ENCODE peak calls at places on chromosomes 6 and 20, in eight cellular contexts. H is mucosa of descending colon; X is AG09319; I is CD8-positive, alpha-beta T cell; B is GM12865; P is astrocyte of the spinal cord; J is CD4-positive, alpha-beta T cell; N is H9. G is an unnamed sample.

GRCh38 chr6:108888745-108889144 is 40.5 kb downstream of the ARMC2 start:
- DNase-seq in B (no peak), H (no peak), X (no peak), J (no peak), P (no peak), N (no peak), I (no peak), G (no peak)

GRCh38 chr6:158175111-158175510 is 7.0 kb downstream of the GTF2H5 start:
- DNase-seq in X (no peak), B (no peak), N (no peak), H (no peak), I (no peak), J (no peak), P (no peak), G (no peak)

GRCh38 chr6:2862712-2863174 is 21.1 kb upstream of the SERPINB1 start:
- DNase-seq in B (peak; percentile 94), N (no peak), H (no peak), J (no peak), X (no peak), I (no peak), P (no peak), G (no peak)

GRCh38 chr6:119720160-119720559 is 370.6 kb upstream of the MAN1A1 start:
- DNase-seq in J (no peak), I (no peak), X (no peak), H (no peak), N (no peak), P (no peak), B (no peak), G (no peak)

GRCh38 chr6:130872250-130873095 is 45.3 kb downstream of the SMLR1 start:
- DNase-seq in X (peak; percentile 16), B (peak; percentile 69), J (peak; percentile 66), P (peak; percentile 49), H (peak; percentile 89), I (peak; percentile 64), N (peak; percentile 60), G (no peak)

GRCh38 chr6:17280138-17280537 is 1.0 kb upstream of the RBM24 start:
- DNase-seq in N (no peak), X (no peak), H (no peak), B (no peak), I (no peak), P (no peak), J (no peak), G (no peak)

GRCh38 chr20:63309261-63310071 is 16.5 kb downstream of the COL20A1 start:
- DNase-seq in I (no peak), B (peak; percentile 21), J (peak; percentile 20), N (peak; percentile 73), X (no peak), H (peak; percentile 34), P (peak; percentile 10), G (no peak)

GRCh38 chr6:130426078-130426726 is 60.4 kb downstream of the TMEM200A start:
- DNase-seq in P (peak; percentile 62), X (no peak), B (no peak), I (no peak), H (no peak), N (no peak), J (no peak), G (no peak)

GRCh38 chr6:81859884-81860283 is 107.4 kb upstream of the TENT5A start:
- DNase-seq in N (no peak), P (no peak), H (no peak), B (no peak), I (no peak), J (no peak), X (no peak), G (no peak)

GRCh38 chr6:10837009-10837691 is 1.2 kb downstream of the MAK start:
- DNase-seq in P (peak; percentile 29), J (no peak), X (no peak), B (no peak), H (peak; percentile 24), I (no peak), N (peak; percentile 33), G (no peak)

GRCh38 chr6:139919107-139920026 is 544.9 kb upstream of the CITED2 start:
- DNase-seq in X (no peak), B (no peak), H (no peak), I (no peak), J (no peak), N (no peak), P (no peak), G (no peak)

GRCh38 chr6:143542915-143543314 is 31.4 kb upstream of the FUCA2 start:
- DNase-seq in X (no peak), H (no peak), I (no peak), P (no peak), B (no peak), N (no peak), J (no peak), G (no peak)

GRCh38 chr6:140174509-140174908 is 800.1 kb upstream of the CITED2 start:
- DNase-seq in P (peak; percentile 89), I (no peak), B (no peak), N (no peak), X (peak; percentile 89), J (no peak), H (no peak), G (no peak)

GRCh38 chr6:158332237-158332636 is 20.0 kb downstream of the TULP4 start:
- DNase-seq in N (no peak), J (no peak), P (no peak), H (no peak), B (no peak), I (no peak), X (no peak), G (no peak)

GRCh38 chr6:34178361-34179105 is 32.6 kb upstream of the GRM4 start:
- DNase-seq in I (no peak), X (no peak), N (no peak), H (no peak), B (no peak), P (no peak), J (no peak), G (peak; percentile 79)

GRCh38 chr6:41693281-41693838 is 42.0 kb downstream of the TFEB start:
- DNase-seq in N (no peak), P (no peak), I (no peak), H (no peak), X (no peak), B (no peak), J (no peak), G (peak; percentile 42)

GRCh38 chr6:11007715-11008608 is 36.1 kb downstream of the ELOVL2 start:
- DNase-seq in N (no peak), H (no peak), B (no peak), J (no peak), P (peak; percentile 52), X (no peak), I (no peak), G (no peak)

GRCh38 chr20:9617062-9617461 is 102.7 kb downstream of the LAMP5 start:
- DNase-seq in I (peak; percentile 7), B (peak; percentile 81), J (peak; percentile 18), X (peak; percentile 27), H (peak; percentile 65), P (peak; percentile 67), N (peak; percentile 55), G (no peak)

GRCh38 chr6:23106951-23107350 is 537.6 kb downstream of the HDGFL1 start:
- DNase-seq in B (no peak), P (peak; percentile 79), N (no peak), H (no peak), I (no peak), X (peak; percentile 76), J (no peak), G (no peak)

GRCh38 chr6:8074213-8074612 is 10.0 kb upstream of the BLOC1S5 start:
- DNase-seq in X (no peak), J (no peak), I (no peak), P (no peak), H (no peak), B (no peak), N (no peak), G (no peak)

GRCh38 chr6:6003334-6004146 is 3.2 kb downstream of the NRN1 start:
- DNase-seq in X (no peak), I (no peak), H (no peak), P (peak; percentile 22), N (peak; percentile 70), B (peak; percentile 41), J (no peak), G (no peak)

GRCh38 chr6:125370343-125370742 is 68.6 kb upstream of the HDDC2 start:
- DNase-seq in N (no peak), P (no peak), B (no peak), X (no peak), J (no peak), H (no peak), I (no peak), G (no peak)

GRCh38 chr6:146700078-146700686 is 101.4 kb downstream of the ADGB start:
- DNase-seq in I (no peak), H (peak; percentile 91), J (peak; percentile 14), N (peak; percentile 38), X (peak; percentile 61), B (peak; percentile 72), P (peak; percentile 83), G (no peak)
- TF ChIP-seq CTCF in I (peak; percentile 64), H (no peak), J (peak; percentile 63), N (peak; percentile 84), X (peak; percentile 68), B (peak; percentile 46), P (peak; percentile 62), G (peak; percentile 91)

DNA sequence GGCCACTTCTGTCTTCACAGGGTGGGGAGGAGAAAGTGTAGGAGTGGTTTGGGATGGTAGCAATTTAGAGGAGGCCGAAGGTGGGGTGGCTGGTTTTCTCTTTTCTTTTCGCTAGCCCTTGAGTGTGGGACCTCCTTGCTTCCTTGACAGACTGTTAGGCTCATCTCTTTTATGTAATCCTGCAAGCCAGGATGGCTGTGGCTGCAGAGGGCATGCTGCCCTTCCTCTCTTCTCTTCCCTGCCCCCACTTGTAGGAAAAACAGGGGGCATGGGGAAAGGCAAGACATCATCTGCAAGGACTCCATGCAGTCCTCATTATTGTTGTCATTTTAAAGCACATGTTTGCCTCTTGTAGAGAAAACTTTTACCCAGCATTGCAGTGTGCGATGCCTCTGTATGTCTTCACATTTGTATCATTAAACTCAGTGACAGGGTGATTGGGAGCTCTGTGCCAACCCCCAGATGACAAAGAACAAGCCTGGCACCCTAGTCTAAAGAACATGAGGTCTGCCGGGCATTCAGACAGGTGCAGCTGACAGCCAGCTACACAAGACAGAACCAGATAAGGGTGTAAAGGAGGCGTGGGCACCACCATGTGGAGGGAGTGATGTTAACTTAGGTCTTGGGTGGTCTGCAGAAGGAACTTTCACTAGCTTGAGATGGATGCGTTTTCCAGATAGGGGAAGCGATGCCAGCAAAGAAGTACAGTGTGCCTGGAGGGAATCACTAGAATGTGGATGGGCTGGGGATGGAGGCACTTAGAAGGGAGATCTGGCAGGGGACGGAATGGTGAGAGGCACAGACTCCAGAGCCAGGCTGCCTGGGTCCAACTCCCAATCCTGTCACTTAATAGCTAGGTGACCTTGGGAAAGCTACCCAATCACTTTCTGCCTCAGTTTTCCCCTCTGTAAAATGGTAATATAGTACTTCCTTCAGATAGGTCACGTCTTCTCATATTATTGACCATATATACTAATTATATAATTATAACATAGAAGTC is 207.6 kb downstream of the TBC1D7 start:
- DNase-seq in J (no peak), H (no peak), P (no peak), I (no peak), N (no peak), X (no peak), B (no peak), G (no peak)
- TF ChIP-seq CTCF in J (no peak), H (no peak), P (no peak), I (no peak), N (peak; percentile 45), X (no peak), B (no peak), G (no peak)

GRCh38 chr6:31401403-31401802 is 2.0 kb upstream of the MICA start:
- DNase-seq in J (no peak), H (peak; percentile 44), B (peak; percentile 12), I (no peak), N (no peak), X (peak; percentile 45), P (peak; percentile 66), G (no peak)
- TF ChIP-seq CTCF in J (no peak), H (no peak), B (no peak), I (no peak), N (no peak), X (no peak), P (no peak), G (no peak)

GRCh38 chr6:134065706-134066105 is 13.3 kb upstream of the SLC2A12 start:
- DNase-seq in N (peak; percentile 52), I (no peak), X (no peak), B (peak; percentile 41), J (peak; percentile 4), P (no peak), H (peak; percentile 9), G (no peak)
- TF ChIP-seq CTCF in N (peak; percentile 82), I (peak; percentile 43), X (peak; percentile 36), B (peak; percentile 55), J (peak; percentile 45), P (peak; percentile 40), H (no peak), G (peak; percentile 67)

G was measured in chondrocyte.